ENCODE peak calls at places on chromosomes 12 and 14, in five cellular contexts. M is heart left ventricle, K is right lobe of liver, Y is A549, I is transverse colon. V is an unnamed sample.

GRCh38 chr12:90058721-90059120 is 350.1 kb upstream of the ATP2B1 start:
- DNase-seq in I (no peak), Y (no peak), M (no peak), K (no peak), V (no peak)

GRCh38 chr12:127455347-127456265 is 811.4 kb upstream of the TMEM132C start:
- DNase-seq in M (no peak), I (no peak), K (no peak), Y (no peak), V (no peak)

GRCh38 chr12:3803865-3804472 is 51.1 kb upstream of the CRACR2A start:
- DNase-seq in M (peak; percentile 69), Y (peak; percentile 41), I (peak; percentile 79), K (peak; percentile 73), V (peak; percentile 75)

GRCh38 chr12:120800665-120801064 is 75.0 kb downstream of the ACADS start:
- DNase-seq in M (no peak), K (no peak), Y (no peak), I (no peak), V (no peak)

GRCh38 chr12:104958009-104958945 is at the start of gene SLC41A2:
- DNase-seq in K (peak; percentile 89), I (peak; percentile 88), Y (peak; percentile 93), M (peak; percentile 81), V (peak; percentile 86)

GRCh38 chr14:61460853-61461611 is 139.7 kb downstream of the PRKCH start:
- DNase-seq in M (no peak), K (peak; percentile 36), Y (no peak), I (no peak), V (no peak)

GRCh38 chr12:127260531-127260930 is 1006.4 kb upstream of the TMEM132C start:
- DNase-seq in K (no peak), Y (no peak), I (no peak), M (no peak), V (no peak)

GRCh38 chr12:29282452-29282851 is 98.5 kb downstream of the ERGIC2 start:
- DNase-seq in K (no peak), M (no peak), Y (no peak), I (no peak), V (no peak)

GRCh38 chr12:3361156-3361555 is 129.8 kb upstream of the PRMT8 start:
- DNase-seq in M (no peak), I (no peak), K (no peak), Y (no peak), V (no peak)

GRCh38 chr14:76640923-76641395 is 120.3 kb upstream of the VASH1 start:
- DNase-seq in K (peak; percentile 40), Y (no peak), I (no peak), M (no peak), V (no peak)

GRCh38 chr14:25400607-25401206 is 350.8 kb upstream of the STXBP6 start:
- DNase-seq in I (peak; percentile 66), Y (no peak), M (no peak), K (no peak), V (peak; percentile 56)

GRCh38 chr14:94615823-94616570 is 3.8 kb downstream of the SERPINA3 start:
- DNase-seq in I (no peak), K (peak; percentile 51), Y (no peak), M (no peak), V (no peak)

GRCh38 chr12:9319842-9320173 is 111.6 kb upstream of the PZP start:
- DNase-seq in I (no peak), M (no peak), K (no peak), Y (no peak), V (no peak)

GRCh38 chr12:3988519-3989217 is 115.5 kb upstream of the PARP11 start:
- DNase-seq in Y (no peak), K (no peak), M (no peak), I (no peak), V (no peak)

GRCh38 chr12:7460375-7461259 is 16.7 kb upstream of the CD163L1 start:
- DNase-seq in M (no peak), K (peak; percentile 39), Y (peak; percentile 66), I (peak; percentile 54), V (peak; percentile 78)

GRCh38 chr12:103382736-103383346 is 112.9 kb downstream of the C12orf42 start:
- DNase-seq in K (no peak), Y (no peak), I (no peak), M (no peak), V (no peak)

GRCh38 chr14:99516156-99517045 is 35.2 kb downstream of the CCNK start:
- DNase-seq in K (peak; percentile 14), I (no peak), Y (no peak), M (peak; percentile 26), V (no peak)

GRCh38 chr12:53939141-53940108 is 794 bp downstream of the HOXC13 start:
- DNase-seq in I (no peak), Y (peak; percentile 36), K (no peak), M (no peak), V (no peak)

GRCh38 chr14:53545217-53545616 is 392.1 kb upstream of the DDHD1 start:
- DNase-seq in I (no peak), M (no peak), Y (no peak), K (no peak), V (no peak)

GRCh38 chr14:60695327-60695726 is 28.8 kb downstream of the SIX4 start:
- DNase-seq in I (no peak), Y (no peak), K (no peak), M (no peak), V (no peak)

GRCh38 chr12:80445083-80445482 is 1.0 kb downstream of the PTPRQ start:
- DNase-seq in K (no peak), I (no peak), Y (no peak), M (no peak), V (no peak)

DNA sequence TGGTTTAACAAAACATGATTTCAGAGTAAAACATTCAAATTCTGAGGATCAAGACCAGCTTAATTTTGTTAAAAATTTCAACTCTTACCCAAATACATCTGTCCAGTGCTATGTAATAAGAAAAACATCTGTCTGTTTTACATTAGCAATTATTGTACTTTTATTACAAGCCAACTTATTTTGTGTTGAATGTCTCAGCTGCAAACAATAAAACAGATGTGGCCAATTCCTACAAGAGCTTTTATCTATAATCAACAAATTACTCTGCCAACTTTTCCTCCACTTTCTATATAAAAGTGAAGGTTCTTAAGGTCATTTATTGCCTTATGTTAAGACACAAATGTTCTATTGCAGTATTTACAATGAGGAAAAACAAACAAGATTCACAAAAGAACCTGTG is 72.8 kb downstream of the NOVA1 start:
- DNase-seq in I (no peak), K (no peak), Y (no peak), M (no peak), V (no peak)
- TF ChIP-seq POLR2A in I (no peak), K (no peak), Y (no peak), M (no peak), V (no peak)

DNA sequence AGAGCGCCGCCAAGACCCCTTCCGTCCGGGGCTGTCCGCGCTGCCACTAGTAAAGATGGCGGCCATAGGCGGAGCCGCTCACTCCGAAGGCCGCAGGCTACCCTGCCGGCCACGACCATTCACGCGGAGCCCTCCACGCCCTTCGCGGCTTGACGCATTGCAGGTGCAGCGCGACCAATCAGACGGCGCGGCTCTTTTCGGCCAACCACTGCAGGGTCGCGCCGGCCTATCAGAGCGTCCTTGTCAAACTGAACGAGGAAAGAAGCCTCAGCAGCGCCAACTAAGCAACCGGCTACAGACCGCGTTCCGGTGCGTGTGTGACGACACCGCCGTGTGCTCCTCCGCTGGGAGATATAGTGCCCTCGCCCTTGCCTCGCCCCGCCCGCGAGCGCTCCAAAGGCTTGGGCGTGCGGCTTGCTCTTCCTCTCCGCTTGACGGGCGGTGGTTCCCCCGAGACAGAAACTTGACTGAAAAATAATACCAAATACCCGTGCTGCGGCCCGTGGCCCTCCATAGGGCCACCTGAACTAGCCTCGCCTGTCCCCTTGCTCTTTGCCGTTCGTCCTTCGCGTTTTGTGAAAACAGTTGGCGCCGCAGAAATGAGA is 13.6 kb upstream of the CALM1 start:
- DNase-seq in M (peak; percentile 100), K (peak; percentile 100), Y (peak; percentile 97), I (peak; percentile 100), V (peak; percentile 100)
- TF ChIP-seq POLR2A in M (peak; percentile 91), K (peak; percentile 97), Y (peak; percentile 85), I (peak; percentile 99), V (peak; percentile 96)

GRCh38 chr12:91988076-91988475 is 157.6 kb downstream of the BTG1 start:
- DNase-seq in I (no peak), M (no peak), Y (no peak), K (no peak), V (no peak)
- TF ChIP-seq POLR2A in I (no peak), M (no peak), Y (no peak), K (no peak), V (no peak)

DNA sequence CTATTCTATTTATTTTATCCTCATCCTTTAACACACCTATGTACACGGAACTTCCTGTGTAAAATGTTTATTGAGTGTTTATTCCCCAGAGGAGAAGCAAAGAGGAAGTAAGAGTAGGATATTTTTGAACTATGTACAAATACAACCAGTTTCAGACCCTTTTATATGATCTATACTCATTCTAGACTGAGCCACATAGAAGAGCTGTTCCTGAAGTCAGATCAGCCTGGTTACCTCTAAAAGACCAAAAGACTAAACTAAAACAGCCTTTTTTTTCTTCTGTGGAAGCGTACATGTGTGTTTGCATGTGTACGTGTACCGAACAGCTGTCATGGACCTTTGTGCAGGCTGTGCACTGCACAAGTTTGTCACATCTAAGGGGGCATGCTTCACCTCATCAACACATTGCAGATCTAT is 210.8 kb upstream of the NUDT4 start:
- DNase-seq in K (no peak), M (no peak), Y (no peak), I (no peak), V (no peak)
- TF ChIP-seq POLR2A in K (no peak), M (no peak), Y (no peak), I (no peak), V (no peak)

GRCh38 chr14:57870686-57871457 is 5.0 kb upstream of the SLC35F4 start:
- DNase-seq in I (no peak), Y (no peak), K (no peak), M (no peak), V (no peak)

GRCh38 chr14:57871487-57872080 is 5.7 kb upstream of the SLC35F4 start:
- DNase-seq in Y (peak; percentile 21), I (no peak), K (no peak), M (peak; percentile 25), V (peak; percentile 34)

GRCh38 chr14:57865450-57866198 is at the start of gene SLC35F4:
- DNase-seq in Y (peak; percentile 5), I (no peak), K (no peak), M (peak; percentile 33), V (peak; percentile 8)

GRCh38 chr14:57866199-57866755 is 385 bp upstream of the SLC35F4 start:
- DNase-seq in Y (no peak), K (no peak), M (no peak), I (no peak), V (no peak)

GRCh38 chr14:57869530-57870088 is 3.7 kb upstream of the SLC35F4 start:
- DNase-seq in Y (no peak), I (no peak), K (no peak), M (no peak), V (no peak)
- TF ChIP-seq POLR2A in Y (no peak), I (no peak), K (no peak), M (no peak), V (no peak)

GRCh38 chr14:72894623-72895378 is 900 bp upstream of the DPF3 start:
- DNase-seq in M (peak; percentile 78), Y (no peak), I (peak; percentile 38), K (peak; percentile 28), V (peak; percentile 80)

GRCh38 chr14:72892103-72892878 is 1.6 kb downstream of the DPF3 start:
- DNase-seq in Y (no peak), M (no peak), K (peak; percentile 31), I (peak; percentile 30), V (peak; percentile 75)

GRCh38 chr14:72892879-72893635 is 844 bp downstream of the DPF3 start:
- DNase-seq in M (peak; percentile 48), K (peak; percentile 52), Y (no peak), I (peak; percentile 33), V (peak; percentile 75)

GRCh38 chr14:72894323-72894622 is 372 bp upstream of the DPF3 start:
- DNase-seq in M (no peak), Y (no peak), I (no peak), K (no peak), V (no peak)

GRCh38 chr14:72893636-72894322 is at the start of gene DPF3:
- DNase-seq in I (peak; percentile 98), K (peak; percentile 97), Y (peak; percentile 97), M (peak; percentile 97), V (peak; percentile 98)
- TF ChIP-seq POLR2A in I (no peak), K (peak; percentile 66), Y (no peak), M (peak; percentile 92), V (peak; percentile 36)